ENCODE peak calls at places on chromosome 2, in nine cellular contexts. Z, C, S, P, Q, E, M, G and K are unnamed samples.

GRCh38 chr2:179051250-179051649 is 1.3 kb upstream of the CCDC141 start:
- DNase-seq in P (no peak), E (no peak), Z (no peak), M (no peak), G (no peak), S (no peak), C (no peak), Q (no peak), K (no peak)

GRCh38 chr2:240714747-240715725 is 23.4 kb downstream of the AQP12A start:
- DNase-seq in E (no peak), Q (no peak), S (no peak), C (no peak), M (peak), G (no peak), Z (no peak), P (no peak), K (no peak)

GRCh38 chr2:166419616-166419934 is 43.8 kb upstream of the SCN9A start:
- DNase-seq in G (peak), P (peak), Z (peak), E (no peak), S (no peak), Q (peak), C (no peak), M (no peak), K (peak)

GRCh38 chr2:108212671-108213070 is 27.1 kb upstream of the SULT1C3 start:
- DNase-seq in Z (no peak), P (no peak), M (no peak), S (no peak), Q (peak), C (no peak), G (no peak), E (no peak), K (no peak)

GRCh38 chr2:6855860-6856547 is 9.7 kb downstream of the CMPK2 start:
- DNase-seq in M (no peak), P (no peak), Z (no peak), C (no peak), G (no peak), S (no peak), E (no peak), Q (no peak), K (no peak)

GRCh38 chr2:54634564-54635511 is 88.6 kb upstream of the EML6 start:
- DNase-seq in P (peak), E (no peak), S (no peak), Z (peak), Q (peak), C (no peak), M (peak), G (no peak), K (peak)

GRCh38 chr2:67548317-67549095 is 151.4 kb downstream of the ETAA1 start:
- DNase-seq in Q (no peak), Z (no peak), M (no peak), E (no peak), C (no peak), G (peak), S (no peak), P (no peak), K (no peak)

GRCh38 chr2:155377178-155377780 is 678.8 kb downstream of the KCNJ3 start:
- DNase-seq in E (no peak), S (no peak), Q (peak), G (peak), Z (peak), C (no peak), M (no peak), P (no peak), K (peak)

GRCh38 chr2:54613794-54614257 is 109.6 kb upstream of the EML6 start:
- DNase-seq in Z (peak), C (no peak), M (peak), G (no peak), S (no peak), Q (peak), E (no peak), P (peak), K (no peak)

DNA sequence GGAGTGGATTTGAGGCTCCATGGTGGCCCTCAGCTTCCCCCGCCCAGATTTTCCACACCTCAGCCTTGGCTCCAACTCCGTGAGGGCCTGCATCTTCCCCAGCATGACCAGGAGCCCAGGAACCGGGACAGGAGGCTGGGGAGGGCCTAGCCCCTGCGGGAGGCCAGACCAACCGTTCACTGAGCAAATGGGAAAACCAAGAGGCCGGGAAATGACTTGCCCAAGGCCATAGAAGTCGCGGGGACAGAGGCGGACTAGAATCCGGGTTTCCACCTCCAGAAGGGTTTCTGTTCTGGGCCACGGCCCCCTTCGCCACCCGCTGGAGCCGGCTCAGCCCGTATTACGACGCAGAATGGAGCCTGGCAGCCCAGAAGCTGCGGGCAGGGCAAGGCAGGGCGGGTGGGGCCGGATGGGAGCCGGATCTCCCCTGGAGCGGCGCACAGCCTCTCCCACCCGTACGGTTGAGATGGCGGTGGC is 7.9 kb upstream of the CRYBA2 start:
- DNase-seq in Z (no peak), P (no peak), S (no peak), E (no peak), C (no peak), Q (no peak), M (peak), G (no peak), K (no peak)
- H3K4me3 ChIP-seq in Z (no peak), P (no peak), S (no peak), E (peak), C (no peak), Q (no peak), M (peak), G (no peak), K (no peak)

DNA sequence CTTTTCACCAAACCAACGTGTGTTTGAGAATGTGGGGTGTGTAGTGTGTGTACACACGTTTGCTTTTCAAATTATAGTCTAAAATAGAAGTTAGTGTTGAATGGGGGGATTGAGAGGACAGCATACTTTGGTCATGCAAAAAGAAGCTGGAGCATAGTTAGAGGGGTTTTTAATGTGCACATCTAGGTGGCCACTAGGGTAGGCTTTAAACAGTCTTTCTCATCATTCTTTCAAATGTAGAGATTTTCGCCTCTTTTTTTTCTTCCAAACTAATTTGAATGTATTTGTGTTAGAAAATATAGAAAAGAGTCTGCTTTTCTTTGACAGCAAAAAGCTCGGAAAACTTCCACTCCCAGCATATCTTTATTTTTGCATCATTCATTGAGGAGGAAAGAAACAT is 165.2 kb upstream of the MYO3B start:
- DNase-seq in G (no peak), Z (no peak), E (no peak), S (no peak), Q (no peak), C (no peak), P (no peak), M (no peak), K (no peak)
- TF ChIP-seq CTCF in G (peak), Z (no peak), E (no peak), S (no peak), Q (no peak), C (no peak), P (no peak), M (no peak), K (no peak)

GRCh38 chr2:135164431-135164830 is 112.3 kb downstream of the RAB3GAP1 start:
- DNase-seq in E (no peak), M (no peak), C (no peak), P (peak), Q (peak), S (no peak), G (no peak), Z (peak), K (peak)
- H3K4me3 ChIP-seq in E (no peak), M (no peak), C (no peak), P (no peak), Q (no peak), S (no peak), G (no peak), Z (no peak), K (no peak)

GRCh38 chr2:90209009-90209408 is 1517.5 kb downstream of the RPIA start:
- DNase-seq in Z (no peak), Q (no peak), P (no peak), G (no peak), M (no peak), S (no peak), E (no peak), C (no peak), K (no peak)

GRCh38 chr2:90209806-90210205 is 1518.3 kb downstream of the RPIA start:
- DNase-seq in G (no peak), E (no peak), C (no peak), M (no peak), S (no peak), P (no peak), Q (no peak), Z (no peak), K (no peak)

GRCh38 chr2:90207454-90208058 is 1516.1 kb downstream of the RPIA start:
- DNase-seq in S (no peak), P (no peak), E (no peak), C (no peak), M (no peak), Z (no peak), Q (no peak), G (no peak), K (peak)
- TF ChIP-seq CTCF in S (peak), P (peak), E (peak), C (no peak), M (peak), Z (no peak), Q (peak), G (peak), K (peak)

DNA sequence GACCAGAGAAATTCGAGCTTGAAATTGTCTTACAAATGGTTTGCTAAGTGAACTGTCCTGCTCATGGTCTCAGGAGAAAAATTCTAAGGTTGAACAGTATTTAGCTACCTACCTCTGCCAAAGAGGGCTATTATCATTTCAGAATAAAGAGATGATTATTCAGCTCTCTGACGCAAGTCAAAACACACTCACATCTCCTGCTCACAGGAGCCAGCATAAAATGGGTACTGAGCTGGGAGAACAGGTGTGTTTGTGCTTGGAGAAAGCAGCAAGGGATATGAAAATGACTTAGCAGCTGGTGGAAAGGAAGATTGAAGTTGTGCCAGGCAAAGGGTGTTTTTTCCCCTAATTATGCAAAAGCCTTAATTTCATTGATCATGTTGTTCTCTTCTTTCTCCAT is 47.3 kb upstream of the TANK start:
- DNase-seq in Q (no peak), Z (no peak), S (no peak), C (no peak), G (no peak), P (no peak), E (no peak), M (no peak), K (no peak)
- H3K4me3 ChIP-seq in Q (no peak), Z (no peak), S (no peak), C (no peak), G (no peak), P (no peak), E (no peak), M (no peak), K (no peak)

DNA sequence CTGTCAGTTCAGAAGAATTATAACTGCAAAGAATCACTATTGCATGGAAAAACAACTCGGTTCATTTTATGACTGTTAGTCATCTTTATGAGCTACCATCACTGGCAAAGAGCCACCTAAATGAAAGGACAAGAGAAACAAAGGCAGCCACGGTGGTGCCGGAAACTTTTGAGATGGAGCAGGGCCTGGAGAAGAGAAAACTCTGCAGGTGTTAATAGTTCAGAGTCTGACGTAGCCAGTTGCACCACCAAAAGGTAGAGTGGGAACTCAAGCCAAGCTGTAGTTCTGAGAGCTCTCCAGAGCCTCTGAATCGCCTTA is 110.9 kb downstream of the FTCDNL1 start:
- DNase-seq in P (no peak), C (no peak), S (no peak), Q (no peak), Z (no peak), E (no peak), G (no peak), M (no peak), K (no peak)
- TF ChIP-seq CTCF in P (no peak), C (no peak), S (peak), Q (no peak), Z (no peak), E (no peak), G (no peak), M (no peak), K (no peak)